ENCODE peak calls at places on chromosome X, in ten cellular contexts. C, I, J, W, B, Y, S, E, V and Z are unnamed samples.

GRCh38 chrX:28189011-28189410 is 207.8 kb upstream of the DCAF8L1 start:
- DNase-seq in C (no peak), I (peak), J (no peak), W (peak), B (peak), Y (no peak), S (peak), E (peak), V (no peak), Z (peak)

GRCh38 chrX:39969099-39969825 is 128.5 kb downstream of the BCOR start:
- DNase-seq in C (no peak), I (no peak), J (no peak), W (no peak), B (no peak), Y (no peak), S (no peak), E (no peak), V (no peak), Z (no peak)

GRCh38 chrX:97498093-97498492 is 614.4 kb downstream of the RPA4 start:
- DNase-seq in C (no peak), I (no peak), J (no peak), W (no peak), B (no peak), Y (no peak), S (no peak), E (no peak), V (no peak), Z (no peak)

GRCh38 chrX:131199086-131199485 is 90.0 kb downstream of the IGSF1 start:
- DNase-seq in C (no peak), I (no peak), J (no peak), W (no peak), B (no peak), Y (no peak), S (no peak), E (no peak), V (no peak), Z (no peak)

GRCh38 chrX:40117715-40118285 is 20.0 kb upstream of the BCOR start:
- DNase-seq in C (no peak), I (no peak), J (no peak), W (no peak), B (no peak), Y (no peak), S (no peak), E (no peak), V (no peak), Z (no peak)

GRCh38 chrX:94123062-94123461 is 449.1 kb downstream of the FAM133A start:
- DNase-seq in C (no peak), I (no peak), J (no peak), W (no peak), B (no peak), Y (no peak), S (peak), E (no peak), V (no peak), Z (no peak)

GRCh38 chrX:43840265-43840664 is 42.0 kb downstream of the MAOB start:
- DNase-seq in C (no peak), I (no peak), J (no peak), W (no peak), B (no peak), Y (no peak), S (no peak), E (no peak), V (no peak), Z (no peak)

GRCh38 chrX:129689881-129690280 is 35.1 kb upstream of the APLN start:
- DNase-seq in C (no peak), I (no peak), J (no peak), W (no peak), B (no peak), Y (no peak), S (no peak), E (no peak), V (no peak), Z (no peak)

GRCh38 chrX:7146026-7146702 is 1.3 kb upstream of the STS start:
- DNase-seq in C (no peak), I (no peak), J (no peak), W (no peak), B (no peak), Y (no peak), S (peak), E (no peak), V (no peak), Z (no peak)

GRCh38 chrX:98607739-98608138 is 1724.0 kb downstream of the RPA4 start:
- DNase-seq in C (no peak), I (no peak), J (no peak), W (no peak), B (no peak), Y (no peak), S (no peak), E (no peak), V (no peak), Z (no peak)

GRCh38 chrX:17824980-17825379 is 36.1 kb downstream of the RAI2 start:
- DNase-seq in C (no peak), I (no peak), J (no peak), W (no peak), B (no peak), Y (no peak), S (no peak), E (no peak), V (no peak), Z (no peak)

GRCh38 chrX:23694606-23695005 is 27.3 kb downstream of the PRDX4 start:
- DNase-seq in C (peak), I (peak), J (peak), W (peak), B (peak), Y (no peak), S (peak), E (peak), V (peak), Z (peak)

GRCh38 chrX:87727615-87728014 is 210.0 kb downstream of the KLHL4 start:
- DNase-seq in C (no peak), I (no peak), J (no peak), W (no peak), B (no peak), Y (no peak), S (no peak), E (no peak), V (no peak), Z (no peak)

GRCh38 chrX:119655125-119655524 is 37.8 kb downstream of the SEPTIN6 start:
- DNase-seq in C (no peak), I (peak), J (peak), W (peak), B (peak), Y (peak), S (peak), E (peak), V (no peak), Z (peak)

GRCh38 chrX:15663439-15663838 is 1.2 kb downstream of the CLTRN start:
- DNase-seq in C (no peak), I (no peak), J (no peak), W (no peak), B (no peak), Y (no peak), S (no peak), E (no peak), V (no peak), Z (no peak)

GRCh38 chrX:131854586-131854985 is 168.5 kb upstream of the STK26 start:
- DNase-seq in C (no peak), I (no peak), J (no peak), W (no peak), B (no peak), Y (no peak), S (no peak), E (no peak), V (no peak), Z (no peak)

GRCh38 chrX:12693754-12694153 is 97.5 kb upstream of the PRPS2 start:
- DNase-seq in C (no peak), I (no peak), J (no peak), W (no peak), B (no peak), Y (no peak), S (no peak), E (no peak), V (no peak), Z (no peak)

GRCh38 chrX:81489987-81490386 is 288.1 kb downstream of the SH3BGRL start:
- DNase-seq in C (no peak), I (no peak), J (no peak), W (no peak), B (no peak), Y (no peak), S (peak), E (no peak), V (no peak), Z (no peak)

GRCh38 chrX:135328421-135329005 is 19.2 kb downstream of the ETDC start:
- DNase-seq in C (no peak), I (no peak), J (no peak), W (peak), B (no peak), Y (no peak), S (no peak), E (peak), V (no peak), Z (no peak)

DNA sequence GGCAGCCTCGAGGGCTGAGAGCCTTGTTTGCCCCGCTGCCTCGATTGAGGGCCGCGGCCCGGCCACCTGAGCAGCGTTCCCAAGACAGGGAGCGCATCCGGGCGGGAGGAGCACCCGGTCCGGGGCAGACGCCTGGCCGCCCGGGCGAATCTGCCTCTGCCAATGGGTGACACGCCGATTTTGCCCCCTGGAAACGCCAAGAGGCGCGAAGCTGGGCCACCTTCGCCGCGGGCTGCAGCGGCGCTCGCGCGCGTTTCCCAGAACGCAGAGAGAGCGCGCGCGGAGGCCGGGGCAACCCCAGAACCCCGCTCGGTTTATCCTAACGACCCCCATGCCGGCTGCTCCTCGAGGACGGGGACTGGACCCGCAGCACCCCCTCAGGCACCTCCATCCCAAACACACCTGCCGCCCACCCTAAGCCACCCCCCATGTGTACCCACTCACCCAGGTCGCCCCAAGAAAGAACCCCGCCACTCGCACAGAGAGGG is 576 bp downstream of the MAP7D2 start:
- DNase-seq in C (no peak), I (no peak), J (no peak), W (no peak), B (no peak), Y (no peak), S (no peak), E (no peak), V (no peak), Z (no peak)
- H3K4me3 ChIP-seq in C (no peak), I (peak), J (no peak), W (peak), B (peak), Y (peak), S (peak), E (peak), V (peak), Z (peak)

DNA sequence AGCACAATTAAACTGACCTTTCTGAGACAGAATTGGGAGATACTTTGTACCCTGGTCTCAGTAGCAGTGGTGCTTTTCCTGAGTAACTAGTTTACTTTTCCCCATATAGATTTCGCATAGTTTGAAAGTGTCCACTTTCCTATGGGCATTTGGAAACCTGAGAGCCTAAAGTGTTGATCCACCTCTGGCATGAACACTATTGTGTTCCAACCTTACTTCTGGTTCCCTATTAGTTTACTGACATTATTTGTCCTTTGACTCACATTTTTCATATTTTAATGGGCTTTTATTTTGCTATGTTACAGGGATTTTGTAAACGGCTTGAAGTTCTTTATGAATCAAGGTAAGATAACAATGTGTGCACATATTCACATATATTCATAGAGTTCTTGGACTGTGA is 103.7 kb downstream of the CBLL2 start:
- DNase-seq in C (no peak), I (no peak), J (no peak), W (no peak), B (no peak), Y (no peak), S (no peak), E (no peak), V (no peak), Z (no peak)
- H3K4me3 ChIP-seq in C (no peak), I (no peak), J (no peak), W (no peak), B (no peak), Y (no peak), S (no peak), E (no peak), V (no peak), Z (no peak)

GRCh38 chrX:25020391-25021131 is 4.8 kb upstream of the ARX start:
- DNase-seq in C (peak), I (no peak), J (no peak), W (no peak), B (no peak), Y (no peak), S (peak), E (no peak), V (no peak), Z (no peak)

GRCh38 chrX:25023908-25024307 is 8.1 kb upstream of the ARX start:
- DNase-seq in C (no peak), I (no peak), J (no peak), W (no peak), B (no peak), Y (no peak), S (no peak), E (no peak), V (no peak), Z (no peak)

GRCh38 chrX:25021132-25021498 is 5.3 kb upstream of the ARX start:
- DNase-seq in C (no peak), I (no peak), J (no peak), W (no peak), B (no peak), Y (no peak), S (no peak), E (no peak), V (no peak), Z (no peak)

GRCh38 chrX:25019707-25020390 is 4.1 kb upstream of the ARX start:
- DNase-seq in C (no peak), I (no peak), J (no peak), W (no peak), B (no peak), Y (no peak), S (no peak), E (no peak), V (no peak), Z (no peak)

GRCh38 chrX:25022499-25023325 is 6.9 kb upstream of the ARX start:
- DNase-seq in C (no peak), I (no peak), J (no peak), W (no peak), B (no peak), Y (no peak), S (no peak), E (no peak), V (no peak), Z (no peak)
- H3K4me3 ChIP-seq in C (peak), I (no peak), J (no peak), W (no peak), B (no peak), Y (no peak), S (no peak), E (no peak), V (no peak), Z (no peak)

DNA sequence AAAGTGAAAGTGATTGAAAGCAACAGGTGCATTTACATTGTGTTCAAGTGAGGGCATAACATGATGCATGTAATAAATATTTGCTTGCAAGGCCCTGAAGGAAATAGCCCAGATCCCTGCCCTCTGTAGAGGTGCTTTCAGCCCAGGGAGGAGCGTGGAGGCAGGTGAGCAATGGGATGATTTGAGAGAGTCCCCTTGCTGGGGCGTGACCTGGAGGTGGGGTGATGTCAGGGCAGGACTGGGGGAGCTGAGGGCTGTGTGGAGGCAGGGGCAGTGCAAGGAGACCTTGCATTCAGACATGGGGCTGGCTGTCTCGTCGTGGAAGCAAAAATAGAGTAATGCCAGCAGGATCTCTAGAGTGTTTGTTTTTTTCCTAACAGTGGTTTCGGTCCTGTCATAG is 39.5 kb upstream of the CLDN34 start:
- DNase-seq in C (no peak), I (no peak), J (no peak), W (no peak), B (no peak), Y (no peak), S (peak), E (no peak), V (no peak), Z (no peak)
- H3K4me3 ChIP-seq in C (no peak), I (no peak), J (no peak), W (no peak), B (no peak), Y (no peak), S (no peak), E (no peak), V (no peak), Z (no peak)

DNA sequence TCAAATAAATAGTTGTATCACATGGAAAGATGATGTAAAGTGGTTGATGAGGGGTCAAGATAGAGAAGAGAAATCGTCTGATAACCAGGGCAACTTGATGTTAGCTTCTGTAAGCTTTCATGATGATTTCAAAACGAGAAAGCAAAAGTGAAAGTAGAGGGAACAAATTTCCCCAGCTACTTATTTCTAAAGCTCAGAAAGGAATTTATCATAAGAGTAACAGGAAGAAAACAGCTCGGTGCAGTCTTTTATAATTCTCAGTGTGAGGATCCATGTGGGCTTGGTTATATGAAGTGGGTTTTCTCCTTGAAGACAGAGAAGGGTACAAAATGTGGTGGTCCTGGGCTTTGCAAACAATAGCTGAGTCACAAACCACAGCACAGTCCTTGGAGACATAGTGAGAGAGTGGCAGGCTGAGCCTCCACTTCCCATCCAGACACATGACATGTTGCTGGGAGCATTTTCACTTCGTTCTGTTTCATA is 32.1 kb upstream of the GLRA2 start:
- DNase-seq in C (no peak), I (no peak), J (no peak), W (no peak), B (no peak), Y (no peak), S (peak), E (no peak), V (no peak), Z (peak)
- H3K4me3 ChIP-seq in C (no peak), I (peak), J (no peak), W (no peak), B (peak), Y (peak), S (no peak), E (peak), V (peak), Z (no peak)

DNA sequence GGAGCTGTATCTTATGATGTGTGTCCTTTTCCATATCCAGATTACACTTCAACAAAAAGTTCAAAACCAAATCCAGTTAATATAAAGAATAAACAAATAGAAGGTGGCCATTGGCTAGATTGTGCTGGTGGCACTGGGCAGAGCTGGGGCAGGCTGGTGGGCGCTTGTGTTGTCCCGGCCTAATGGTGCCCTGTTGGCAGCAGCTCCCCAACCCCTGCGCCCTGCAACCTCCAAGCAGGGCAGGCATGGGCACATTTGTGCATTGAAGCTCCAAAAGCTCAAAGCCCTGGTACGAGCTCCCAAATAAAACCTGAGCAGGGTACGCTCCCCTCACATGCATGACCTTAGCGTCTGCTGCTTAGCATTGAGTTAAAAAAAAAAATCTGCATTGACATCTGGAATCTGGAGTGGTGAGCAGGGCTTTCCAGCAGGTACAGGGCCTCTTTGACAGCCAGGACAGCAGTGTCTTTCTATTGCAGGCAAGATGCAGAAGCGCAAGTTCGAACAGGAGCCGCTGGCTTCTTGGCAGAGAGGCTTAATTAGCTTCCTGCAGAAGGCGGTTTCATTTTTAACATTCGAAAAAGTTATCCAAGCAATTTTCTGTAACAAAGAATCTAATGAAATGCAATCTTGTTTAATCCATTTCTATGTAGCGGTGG is 25.9 kb upstream of the NYX start:
- DNase-seq in C (no peak), I (no peak), J (no peak), W (no peak), B (no peak), Y (no peak), S (no peak), E (no peak), V (no peak), Z (no peak)
- H3K4me3 ChIP-seq in C (no peak), I (no peak), J (no peak), W (no peak), B (no peak), Y (no peak), S (no peak), E (peak), V (no peak), Z (no peak)

GRCh38 chrX:153966283-153966688 is 5.3 kb downstream of the HCFC1 start:
- DNase-seq in C (no peak), I (no peak), J (peak), W (peak), B (no peak), Y (no peak), S (peak), E (peak), V (no peak), Z (no peak)
- H3K4me3 ChIP-seq in C (no peak), I (no peak), J (no peak), W (no peak), B (no peak), Y (no peak), S (no peak), E (peak), V (no peak), Z (no peak)

GRCh38 chrX:143635915-143636314 is at the start of gene SLITRK4:
- DNase-seq in C (no peak), I (no peak), J (peak), W (no peak), B (no peak), Y (no peak), S (no peak), E (no peak), V (no peak), Z (no peak)
- H3K4me3 ChIP-seq in C (no peak), I (peak), J (no peak), W (no peak), B (no peak), Y (no peak), S (peak), E (no peak), V (peak), Z (peak)